ENCODE peak calls at places on chromosomes 6 and 20, in five cellular contexts. G, K, I, J and W are unnamed samples.

GRCh38 chr6:32152414-32153251 is 894 bp upstream of the PRRT1 start:
- DNase-seq in G (no peak), K (no peak), I (peak; percentile 51), J (no peak), W (no peak)

GRCh38 chr6:23621026-23621425 is 505.0 kb upstream of the NRSN1 start:
- DNase-seq in G (no peak), K (no peak), I (no peak), J (no peak), W (no peak)

GRCh38 chr20:10924628-10925266 is 250.9 kb upstream of the JAG1 start:
- DNase-seq in G (no peak), K (no peak), I (no peak), J (no peak), W (no peak)

GRCh38 chr6:53469163-53469562 is 75.7 kb downstream of the GCLC start:
- DNase-seq in G (no peak), K (no peak), I (no peak), J (no peak), W (no peak)

GRCh38 chr20:34834459-34834893 is 9.0 kb upstream of the NCOA6 start:
- DNase-seq in G (no peak), K (no peak), I (no peak), J (no peak), W (no peak)

GRCh38 chr6:163944897-163945296 is 530.4 kb downstream of the QKI start:
- DNase-seq in G (no peak), K (no peak), I (no peak), J (no peak), W (peak; percentile 63)

GRCh38 chr20:46215913-46216707 is 92.2 kb downstream of the CDH22 start:
- DNase-seq in G (no peak), K (no peak), I (no peak), J (no peak), W (peak; percentile 29)

GRCh38 chr6:11607381-11607780 is 69.8 kb downstream of the TMEM170B start:
- DNase-seq in G (no peak), K (no peak), I (no peak), J (no peak), W (no peak)

GRCh38 chr6:55853008-55854001 is 22.1 kb downstream of the BMP5 start:
- DNase-seq in G (no peak), K (no peak), I (no peak), J (no peak), W (no peak)

GRCh38 chr6:88422831-88423230 is 256.7 kb upstream of the CNR1 start:
- DNase-seq in G (no peak), K (no peak), I (no peak), J (no peak), W (no peak)

GRCh38 chr6:150391890-150392289 is 23.1 kb downstream of the IYD start:
- DNase-seq in G (no peak), K (no peak), I (no peak), J (no peak), W (no peak)

GRCh38 chr6:75429304-75429703 is 64.3 kb downstream of the FILIP1 start:
- DNase-seq in G (no peak), K (no peak), I (no peak), J (no peak), W (no peak)

GRCh38 chr20:62587757-62588402 is 54.4 kb upstream of the SLCO4A1 start:
- DNase-seq in G (no peak), K (no peak), I (no peak), J (no peak), W (no peak)

GRCh38 chr20:39623584-39624234 is 661.6 kb downstream of the DHX35 start:
- DNase-seq in G (no peak), K (no peak), I (no peak), J (no peak), W (peak; percentile 14)

GRCh38 chr6:7262037-7262461 is 51.0 kb downstream of the SSR1 start:
- DNase-seq in G (no peak), K (peak; percentile 62), I (peak; percentile 53), J (peak; percentile 38), W (peak; percentile 38)

GRCh38 chr6:26215200-26216014 is 128.2 kb downstream of the HFE start:
- DNase-seq in G (no peak), K (no peak), I (no peak), J (no peak), W (no peak)

GRCh38 chr20:23631981-23632710 is 5.6 kb downstream of the CST3 start:
- DNase-seq in G (peak; percentile 60), K (no peak), I (no peak), J (no peak), W (no peak)

GRCh38 chr20:409697-410559 is 1.8 kb downstream of the RBCK1 start:
- DNase-seq in G (no peak), K (no peak), I (no peak), J (no peak), W (peak; percentile 82)

GRCh38 chr6:39778581-39779270 is 13.4 kb upstream of the DAAM2 start:
- DNase-seq in G (no peak), K (no peak), I (no peak), J (no peak), W (no peak)

GRCh38 chr6:122869437-122870024 is 80.5 kb downstream of the SMPDL3A start:
- DNase-seq in G (no peak), K (no peak), I (no peak), J (no peak), W (peak; percentile 7)

GRCh38 chr6:105995403-105995699 is 90.8 kb upstream of the PRDM1 start:
- DNase-seq in G (no peak), K (no peak), I (no peak), J (no peak), W (no peak)

GRCh38 chr6:32689531-32690505 is 23.4 kb upstream of the HLA-DQB1 start:
- DNase-seq in G (no peak), K (no peak), I (no peak), J (no peak), W (no peak)

GRCh38 chr20:57773059-57773815 is 63.4 kb upstream of the PMEPA1 start:
- DNase-seq in G (no peak), K (peak; percentile 3), I (no peak), J (no peak), W (no peak)

GRCh38 chr20:5996765-5997164 is 46.3 kb downstream of the MCM8 start:
- DNase-seq in G (no peak), K (no peak), I (no peak), J (no peak), W (no peak)

GRCh38 chr20:10659651-10660601 is 13.9 kb downstream of the JAG1 start:
- DNase-seq in G (peak; percentile 77), K (peak; percentile 57), I (no peak), J (no peak), W (no peak)

GRCh38 chr20:37956099-37956498 is 53.2 kb downstream of the VSTM2L start:
- DNase-seq in G (no peak), K (no peak), I (no peak), J (no peak), W (no peak)

GRCh38 chr20:63102720-63103375 is 96.1 kb upstream of the BHLHE23 start:
- DNase-seq in G (peak; percentile 61), K (peak; percentile 81), I (no peak), J (peak; percentile 39), W (no peak)

GRCh38 chr20:51757226-51757625 is 11.0 kb downstream of the ATP9A start:
- DNase-seq in G (no peak), K (no peak), I (no peak), J (no peak), W (no peak)

GRCh38 chr20:60065741-60066437 is 107.7 kb downstream of the CDH26 start:
- DNase-seq in G (no peak), K (peak; percentile 14), I (no peak), J (no peak), W (no peak)

GRCh38 chr6:114087496-114087895 is 116.5 kb upstream of the HDAC2 start:
- DNase-seq in G (no peak), K (no peak), I (no peak), J (no peak), W (no peak)

GRCh38 chr6:142935553-142936517 is 9.1 kb downstream of the HIVEP2 start:
- DNase-seq in G (no peak), K (no peak), I (no peak), J (no peak), W (no peak)

GRCh38 chr6:150169609-150170008 is 26.8 kb downstream of the PPP1R14C start:
- DNase-seq in G (no peak), K (no peak), I (no peak), J (no peak), W (no peak)

GRCh38 chr6:29665942-29666825 is 9.3 kb downstream of the MOG start:
- DNase-seq in G (no peak), K (no peak), I (no peak), J (no peak), W (no peak)

GRCh38 chr6:49003348-49003747 is 459.7 kb downstream of the MMUT start:
- DNase-seq in G (no peak), K (no peak), I (no peak), J (no peak), W (no peak)

GRCh38 chr6:74872754-74873446 is 333.0 kb downstream of the COL12A1 start:
- DNase-seq in G (no peak), K (no peak), I (no peak), J (no peak), W (no peak)

GRCh38 chr6:68760941-68761676 is 126.0 kb downstream of the ADGRB3 start:
- DNase-seq in G (no peak), K (no peak), I (no peak), J (no peak), W (no peak)
- TF ChIP-seq CTCF in G (no peak), K (no peak), I (no peak), J (no peak), W (no peak)

GRCh38 chr20:53281557-53282117 is 309.5 kb downstream of the TSHZ2 start:
- DNase-seq in G (no peak), K (no peak), I (no peak), J (no peak), W (no peak)
- H3K27ac ChIP-seq in G (no peak overlapping the region), K (no peak overlapping the region), I (no peak overlapping the region), J (no peak overlapping the region), W (no peak overlapping the region)

GRCh38 chr6:34196116-34196832 is 40.4 kb upstream of the HMGA1 start:
- DNase-seq in G (peak; percentile 93), K (peak; percentile 92), I (peak; percentile 92), J (peak; percentile 88), W (peak; percentile 76)

GRCh38 chr6:34190504-34191122 is 44.7 kb upstream of the GRM4 start:
- DNase-seq in G (no peak), K (no peak), I (no peak), J (no peak), W (no peak)

GRCh38 chr6:34196833-34197195 is 39.9 kb upstream of the HMGA1 start:
- DNase-seq in G (no peak), K (no peak), I (no peak), J (no peak), W (no peak)

GRCh38 chr6:34195726-34196115 is 41.0 kb upstream of the HMGA1 start:
- DNase-seq in G (peak; percentile 50), K (no peak), I (peak; percentile 44), J (no peak), W (no peak)

GRCh38 chr6:34194770-34195169 is 41.9 kb upstream of the HMGA1 start:
- DNase-seq in G (no peak), K (no peak), I (no peak), J (no peak), W (no peak)
- TF ChIP-seq CTCF in G (no peak), K (no peak), I (no peak), J (no peak), W (no peak)

GRCh38 chr20:50029697-50030428 is 47.1 kb downstream of the SNAI1 start:
- DNase-seq in G (no peak), K (peak; percentile 76), I (peak; percentile 68), J (no peak), W (peak; percentile 43)
- H3K27ac ChIP-seq in G (no peak overlapping the region), K (no peak overlapping the region), I (no peak overlapping the region), J (peak overlapping the region; percentile 25), W (peak overlapping the region; percentile 57)